ENCODE peak calls at places on chromosomes 16 and 17, in nine cellular contexts. U is mammary epithelial cell; Q is effector memory CD4-positive, alpha-beta T cell; Y is colonic mucosa; S is esophagus muscularis mucosa; I is endodermal cell; N is naive thymus-derived CD4-positive, alpha-beta T cell; O is A673; K is left ventricle myocardium inferior. J is an unnamed sample.

GRCh38 chr16:65884018-65884417 is 482.5 kb upstream of the CDH5 start:
- DNase-seq in U (peak; percentile 90), O (peak; percentile 17), Q (no peak), I (no peak), K (no peak), S (no peak), Y (no peak), N (no peak), J (peak; percentile 17)

GRCh38 chr17:28973414-28973813 is 22.1 kb upstream of the PHF12 start:
- DNase-seq in N (no peak), Q (no peak), S (no peak), I (no peak), K (peak; percentile 84), O (no peak), Y (no peak), U (no peak), J (no peak)

GRCh38 chr16:31087481-31087880 is 1.3 kb downstream of the PRSS53 start:
- DNase-seq in O (no peak), K (no peak), N (no peak), Q (no peak), U (no peak), Y (no peak), I (no peak), S (no peak), J (no peak)

GRCh38 chr17:382644-383533 is 30.3 kb upstream of the RPH3AL start:
- DNase-seq in I (peak; percentile 90), O (peak; percentile 37), K (no peak), N (no peak), S (no peak), Y (no peak), U (no peak), Q (no peak), J (no peak)

GRCh38 chr17:83121921-83122820 is 42.8 kb downstream of the METRNL start:
- DNase-seq in K (no peak), Y (no peak), I (peak; percentile 40), O (no peak), S (no peak), U (no peak), Q (no peak), N (no peak), J (no peak)

GRCh38 chr17:1298616-1299015 is 19.2 kb downstream of the TRARG1 start:
- DNase-seq in O (no peak), N (peak; percentile 41), Q (no peak), Y (no peak), K (no peak), U (no peak), S (no peak), I (peak; percentile 92), J (no peak)

GRCh38 chr16:70720431-70721201 is 34.8 kb upstream of the MTSS2 start:
- DNase-seq in S (no peak), U (no peak), N (no peak), Y (no peak), Q (no peak), I (no peak), K (no peak), O (no peak), J (no peak)

GRCh38 chr16:31484491-31485171 is 1.7 kb downstream of the SLC5A2 start:
- DNase-seq in K (no peak), U (peak; percentile 36), Y (peak; percentile 72), I (peak; percentile 79), N (no peak), O (no peak), S (no peak), Q (no peak), J (peak; percentile 50)

GRCh38 chr17:34998205-34998604 is 17.9 kb downstream of the LIG3 start:
- DNase-seq in K (peak; percentile 72), S (peak; percentile 93), O (peak; percentile 70), Q (peak; percentile 69), I (peak; percentile 98), U (peak; percentile 57), N (peak; percentile 82), Y (peak; percentile 77), J (peak; percentile 75)

GRCh38 chr16:57981636-57982035 is 10.7 kb upstream of the CNGB1 start:
- DNase-seq in Q (no peak), N (no peak), U (no peak), S (no peak), Y (no peak), I (no peak), O (no peak), K (no peak), J (no peak)

GRCh38 chr16:67544329-67544841 is 15.8 kb downstream of the RIPOR1 start:
- DNase-seq in I (no peak), N (no peak), K (no peak), O (no peak), Y (no peak), S (peak; percentile 83), U (no peak), Q (no peak), J (no peak)

GRCh38 chr17:17724307-17724921 is 43.2 kb downstream of the RAI1 start:
- DNase-seq in Y (no peak), I (peak; percentile 93), S (no peak), Q (no peak), N (peak; percentile 30), K (no peak), O (peak; percentile 54), U (no peak), J (no peak)

GRCh38 chr16:57128787-57129389 is 36.5 kb downstream of the CPNE2 start:
- DNase-seq in O (no peak), N (peak; percentile 32), Y (no peak), K (no peak), Q (peak; percentile 10), U (no peak), I (no peak), S (no peak), J (no peak)

GRCh38 chr16:50747206-50747956 is 5.5 kb downstream of the CYLD start:
- DNase-seq in N (no peak), U (peak; percentile 34), S (no peak), Y (no peak), K (no peak), O (peak; percentile 12), I (no peak), Q (peak; percentile 12), J (no peak)

GRCh38 chr16:6193718-6194117 is 1096.1 kb upstream of the EEF2KMT start:
- DNase-seq in Q (no peak), O (peak; percentile 33), S (no peak), U (peak; percentile 2), Y (peak; percentile 28), N (no peak), K (no peak), I (peak; percentile 95), J (no peak)

GRCh38 chr16:68229431-68230175 is 6.3 kb downstream of the ESRP2 start:
- DNase-seq in Y (no peak), I (peak; percentile 84), S (no peak), K (no peak), U (peak; percentile 23), Q (no peak), N (no peak), O (peak; percentile 73), J (no peak)

GRCh38 chr16:28982418-28982817 is 2.4 kb upstream of the LAT start:
- DNase-seq in Y (no peak), O (no peak), S (no peak), U (no peak), N (no peak), I (no peak), Q (no peak), K (no peak), J (no peak)
- H3K36me3 ChIP-seq in Y (no peaks in the 10 kb centered on the region), O (peaks cover 3% of the 10 kb centered on the region), S (peaks cover 49% of the 10 kb centered on the region), U (peaks cover 10% of the 10 kb centered on the region), N (peaks cover 70% of the 10 kb centered on the region), I (peaks cover 42% of the 10 kb centered on the region), Q (peaks cover 29% of the 10 kb centered on the region), K (peaks cover 98% of the 10 kb centered on the region), J (peaks cover 48% of the 10 kb centered on the region)

DNA sequence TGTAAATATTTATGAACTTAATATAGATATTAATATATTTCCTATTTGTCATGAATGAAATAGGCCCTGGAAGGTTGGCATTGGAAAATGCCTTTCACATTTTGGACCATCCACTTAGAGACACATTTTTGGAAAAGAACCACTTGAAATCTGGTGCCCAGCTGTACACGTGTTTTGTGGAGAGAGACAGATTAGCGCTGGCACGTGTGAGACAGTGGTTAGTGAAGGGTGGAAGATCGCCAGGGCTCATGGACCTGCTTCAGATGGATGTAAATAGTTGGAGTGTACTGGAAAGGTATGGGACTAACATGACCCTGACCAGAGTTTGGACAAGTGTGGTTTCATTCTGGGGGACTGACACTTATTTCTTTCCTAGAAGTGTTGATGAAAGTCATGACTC is 222.9 kb downstream of the PRKCA start:
- DNase-seq in I (peak; percentile 2), Y (no peak), K (peak; percentile 25), U (no peak), Q (no peak), O (no peak), S (no peak), N (no peak), J (no peak)
- H3K4me1 ChIP-seq in I (no peaks in the 10 kb centered on the region), Y (peaks cover 11% of the 10 kb centered on the region), K (peaks cover 24% of the 10 kb centered on the region), U (peaks cover 20% of the 10 kb centered on the region), Q (peaks cover 6% of the 10 kb centered on the region), O (no peaks in the 10 kb centered on the region), S (peaks cover 65% of the 10 kb centered on the region), N (no peaks in the 10 kb centered on the region), J (peaks cover 21% of the 10 kb centered on the region)

DNA sequence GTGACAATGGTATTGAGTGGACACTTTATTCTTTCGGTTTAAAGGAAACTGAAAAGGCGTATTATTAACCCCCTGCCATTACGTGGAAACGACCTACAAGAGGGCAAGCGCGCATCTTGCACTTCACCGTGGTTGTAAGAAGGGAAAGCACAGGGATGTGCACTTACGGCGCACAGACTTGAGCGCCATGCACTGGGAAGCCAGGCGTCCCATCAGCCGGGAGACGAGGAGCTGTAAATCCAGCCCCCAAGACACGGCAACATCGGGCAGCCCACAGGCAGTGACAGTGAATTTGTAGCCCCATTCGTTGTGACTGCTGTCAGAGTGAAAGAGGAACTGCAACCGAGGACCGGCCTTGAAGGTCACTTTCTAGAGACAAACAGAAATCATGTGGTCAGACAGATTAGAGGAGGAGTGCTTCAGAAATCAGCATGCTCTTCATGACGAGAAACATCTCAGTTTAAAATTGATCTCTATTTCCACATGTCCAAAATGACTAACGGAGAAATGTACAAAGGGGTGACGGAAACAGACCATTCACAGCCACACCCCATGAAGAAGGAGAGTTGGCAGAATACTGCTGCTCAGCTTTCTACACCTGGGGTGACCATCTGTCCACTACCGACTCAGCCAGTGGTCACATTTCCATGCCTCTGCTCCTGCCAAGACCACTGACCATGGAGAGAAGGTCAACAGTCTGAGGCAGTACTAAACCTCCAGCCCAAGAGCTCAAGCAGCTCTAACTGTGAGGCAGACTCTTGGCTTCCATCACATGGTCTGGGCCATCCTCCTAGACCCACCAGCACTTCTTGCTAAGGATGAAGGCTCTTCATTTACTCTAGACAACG is 68.6 kb downstream of the ZZEF1 start:
- DNase-seq in Y (peak; percentile 25), O (no peak), K (no peak), S (no peak), N (no peak), I (no peak), U (no peak), Q (no peak), J (no peak)
- H3K36me3 ChIP-seq in Y (peaks cover 37% of the 10 kb centered on the region), O (peaks cover 55% of the 10 kb centered on the region), K (peaks cover 97% of the 10 kb centered on the region), S (peaks cover 48% of the 10 kb centered on the region), N (peaks cover 98% of the 10 kb centered on the region), I (peaks cover 88% of the 10 kb centered on the region), U (peaks cover 24% of the 10 kb centered on the region), Q (peaks cover 95% of the 10 kb centered on the region), J (peaks cover 79% of the 10 kb centered on the region)

DNA sequence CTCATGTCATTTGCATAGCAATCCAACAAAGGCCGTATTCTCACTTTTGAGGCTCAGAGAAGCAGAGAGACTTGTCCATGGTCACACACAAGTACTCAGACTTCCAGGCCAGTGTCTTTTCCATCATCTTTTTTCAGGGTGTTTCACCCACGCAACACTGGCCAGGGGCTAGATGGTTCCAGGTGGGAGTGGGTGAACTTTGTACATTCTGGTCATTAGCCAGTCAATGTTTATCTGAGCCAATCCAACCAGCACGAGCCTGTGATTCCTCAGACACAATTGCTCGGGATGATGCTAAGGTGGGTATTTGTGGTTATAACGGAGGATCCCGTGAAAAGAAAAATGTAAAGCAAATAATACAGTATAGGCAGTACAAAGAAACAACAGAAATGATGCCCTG is 56.3 kb downstream of the ZFHX3 start:
- DNase-seq in N (no peak), Y (no peak), Q (no peak), U (no peak), K (no peak), O (no peak), S (no peak), I (no peak), J (no peak)
- H3K4me1 ChIP-seq in N (no peaks in the 10 kb centered on the region), Y (peaks cover 18% of the 10 kb centered on the region), Q (no peaks in the 10 kb centered on the region), U (peaks cover 46% of the 10 kb centered on the region), K (peaks cover 88% of the 10 kb centered on the region), O (peaks cover 72% of the 10 kb centered on the region), S (peaks cover 85% of the 10 kb centered on the region), I (peaks cover 6% of the 10 kb centered on the region), J (peaks cover 26% of the 10 kb centered on the region)